ENCODE peak calls at places on chromosome X, in six cellular contexts. G is non-pigmented ciliary epithelial cell, K is RPMI7951, P is AG09309, T is left lung, F is iPS-NIHi11. W is an unnamed sample.

GRCh38 chrX:20254712-20255299 is 11.9 kb downstream of the RPS6KA3 start:
- DNase-seq in T (no peak), K (peak), P (no peak), F (no peak), G (no peak), W (no peak)

GRCh38 chrX:103626855-103627254 is 1.9 kb upstream of the TCEAL1 start:
- DNase-seq in G (no peak), P (no peak), F (no peak), T (no peak), K (no peak), W (no peak)

GRCh38 chrX:20378291-20378920 is 111.7 kb upstream of the RPS6KA3 start:
- DNase-seq in P (no peak), T (no peak), G (no peak), F (no peak), K (no peak), W (no peak)

GRCh38 chrX:23332101-23332887 is 2.4 kb upstream of the PTCHD1 start:
- DNase-seq in K (no peak), G (no peak), F (peak), T (no peak), P (no peak), W (no peak)

GRCh38 chrX:106039920-106040319 is 1.4 kb upstream of the SERPINA7 start:
- DNase-seq in T (no peak), G (no peak), F (peak), K (no peak), P (no peak), W (no peak)

GRCh38 chrX:24643116-24643515 is 4.0 kb downstream of the PCYT1B start:
- DNase-seq in K (peak), P (no peak), G (no peak), T (no peak), F (no peak), W (no peak)

GRCh38 chrX:29652484-29652883 is 562.9 kb upstream of the MAGEB2 start:
- DNase-seq in T (no peak), G (peak), F (no peak), P (no peak), K (peak), W (peak)

GRCh38 chrX:135112096-135112729 is 8.1 kb downstream of the ETDB start:
- DNase-seq in F (peak), T (no peak), G (no peak), P (peak), K (peak), W (no peak)

GRCh38 chrX:119643696-119644095 is 37.5 kb upstream of the NKRF start:
- DNase-seq in F (no peak), P (no peak), T (no peak), G (no peak), K (no peak), W (no peak)

GRCh38 chrX:153827903-153828302 is 2.4 kb downstream of the PDZD4 start:
- DNase-seq in T (no peak), F (no peak), K (no peak), P (no peak), G (no peak), W (no peak)

GRCh38 chrX:148865237-148865636 is 364.8 kb downstream of the AFF2 start:
- DNase-seq in G (no peak), K (no peak), T (no peak), F (no peak), P (no peak), W (no peak)

GRCh38 chrX:18652636-18653035 is 19.3 kb downstream of the RS1 start:
- DNase-seq in P (no peak), F (no peak), G (no peak), T (no peak), K (no peak), W (no peak)

GRCh38 chrX:19743386-19743785 is 144.0 kb downstream of the SH3KBP1 start:
- DNase-seq in F (no peak), K (no peak), G (no peak), T (no peak), P (no peak), W (no peak)

GRCh38 chrX:109508915-109509314 is 27.0 kb upstream of the GUCY2F start:
- DNase-seq in K (no peak), G (no peak), T (no peak), P (no peak), F (no peak), W (no peak)

GRCh38 chrX:147476008-147476407 is 435.7 kb upstream of the FMR1 start:
- DNase-seq in K (no peak), T (no peak), P (no peak), F (peak), G (no peak), W (no peak)

GRCh38 chrX:154114652-154115051 is 17.1 kb upstream of the MECP2 start:
- DNase-seq in G (no peak), T (no peak), P (no peak), F (no peak), K (no peak), W (no peak)

GRCh38 chrX:104565791-104566687 is at the start of gene IL1RAPL2:
- DNase-seq in P (no peak), K (no peak), F (peak), T (no peak), G (no peak), W (no peak)

GRCh38 chrX:132648870-132649269 is 160.0 kb upstream of the MBNL3 start:
- DNase-seq in F (no peak), K (no peak), T (no peak), G (no peak), P (peak), W (peak)

GRCh38 chrX:73863268-73863667 is 300.3 kb downstream of the CHIC1 start:
- DNase-seq in K (no peak), P (no peak), F (no peak), T (no peak), G (no peak), W (no peak)

GRCh38 chrX:136598631-136599030 is 49.3 kb upstream of the CD40LG start:
- DNase-seq in P (no peak), T (no peak), K (no peak), F (no peak), G (no peak), W (no peak)